ENCODE peak calls at places on chromosomes 7 and 10, in four cellular contexts. One of them, this sample, is unnamed.

GRCh38 chr10:98582363-98582762 is 135.6 kb upstream of the HPS1 start:
- DNase-seq in effector CD4-positive, alpha-beta T cell: no peak
- DNase-seq in H7: no peak
- DNase-seq in astrocyte of the hippocampus: no peak
- DNase-seq in this sample: no peak

GRCh38 chr10:73094249-73094850 is 2.3 kb downstream of the P4HA1 start:
- DNase-seq in effector CD4-positive, alpha-beta T cell: no peak
- DNase-seq in H7: no peak
- DNase-seq in astrocyte of the hippocampus: peak; percentile 32
- DNase-seq in this sample: no peak

GRCh38 chr7:5302577-5302976 is 19.8 kb downstream of the SLC29A4 start:
- DNase-seq in effector CD4-positive, alpha-beta T cell: no peak
- DNase-seq in H7: peak; percentile 63
- DNase-seq in astrocyte of the hippocampus: no peak
- DNase-seq in this sample: no peak

GRCh38 chr7:126535176-126535575 is 717.6 kb downstream of the GRM8 start:
- DNase-seq in effector CD4-positive, alpha-beta T cell: no peak
- DNase-seq in H7: no peak
- DNase-seq in astrocyte of the hippocampus: no peak
- DNase-seq in this sample: no peak

GRCh38 chr10:51301644-51302043 is 227.4 kb downstream of the PRKG1 start:
- DNase-seq in effector CD4-positive, alpha-beta T cell: no peak
- DNase-seq in H7: no peak
- DNase-seq in astrocyte of the hippocampus: no peak
- DNase-seq in this sample: no peak

GRCh38 chr10:69124558-69125121 is 662 bp downstream of the VPS26A start:
- DNase-seq in effector CD4-positive, alpha-beta T cell: peak; percentile 30
- DNase-seq in H7: peak; percentile 64
- DNase-seq in astrocyte of the hippocampus: peak; percentile 73
- DNase-seq in this sample: no peak

GRCh38 chr10:48605786-48606529 is 1.1 kb upstream of the ARHGAP22 start:
- DNase-seq in effector CD4-positive, alpha-beta T cell: no peak
- DNase-seq in H7: no peak
- DNase-seq in astrocyte of the hippocampus: no peak
- DNase-seq in this sample: no peak

GRCh38 chr7:67105382-67105781 is 108.7 kb downstream of the TYW1 start:
- DNase-seq in effector CD4-positive, alpha-beta T cell: no peak
- DNase-seq in H7: no peak
- DNase-seq in astrocyte of the hippocampus: peak; percentile 21
- DNase-seq in this sample: no peak

GRCh38 chr7:156751319-156751718 is 110.7 kb downstream of the RNF32 start:
- DNase-seq in effector CD4-positive, alpha-beta T cell: no peak
- DNase-seq in H7: no peak
- DNase-seq in astrocyte of the hippocampus: peak; percentile 84
- DNase-seq in this sample: no peak

GRCh38 chr7:150994141-150994837 is 3.5 kb downstream of the NOS3 start:
- DNase-seq in effector CD4-positive, alpha-beta T cell: no peak
- DNase-seq in H7: peak; percentile 58
- DNase-seq in astrocyte of the hippocampus: no peak
- DNase-seq in this sample: no peak

GRCh38 chr10:75098902-75099673 is 12.4 kb upstream of the SAMD8 start:
- DNase-seq in effector CD4-positive, alpha-beta T cell: no peak
- DNase-seq in H7: peak; percentile 53
- DNase-seq in astrocyte of the hippocampus: no peak
- DNase-seq in this sample: no peak

GRCh38 chr7:127949670-127950069 is 81.6 kb downstream of the LRRC4 start:
- DNase-seq in effector CD4-positive, alpha-beta T cell: no peak
- DNase-seq in H7: peak; percentile 19
- DNase-seq in astrocyte of the hippocampus: no peak
- DNase-seq in this sample: no peak

GRCh38 chr7:74002474-74003017 is 25.4 kb upstream of the ELN start:
- DNase-seq in effector CD4-positive, alpha-beta T cell: no peak
- DNase-seq in H7: no peak
- DNase-seq in astrocyte of the hippocampus: peak; percentile 93
- DNase-seq in this sample: no peak

GRCh38 chr7:99860281-99861127 is 16.3 kb downstream of the OR2AE1 start:
- DNase-seq in effector CD4-positive, alpha-beta T cell: no peak
- DNase-seq in H7: no peak
- DNase-seq in astrocyte of the hippocampus: peak; percentile 96
- DNase-seq in this sample: no peak

GRCh38 chr7:74093671-74094223 is 10.1 kb downstream of the LIMK1 start:
- DNase-seq in effector CD4-positive, alpha-beta T cell: no peak
- DNase-seq in H7: peak; percentile 79
- DNase-seq in astrocyte of the hippocampus: no peak
- DNase-seq in this sample: no peak

GRCh38 chr10:26367771-26368170 is 70.4 kb upstream of the APBB1IP start:
- DNase-seq in effector CD4-positive, alpha-beta T cell: no peak
- DNase-seq in H7: peak; percentile 28
- DNase-seq in astrocyte of the hippocampus: peak; percentile 77
- DNase-seq in this sample: no peak

GRCh38 chr7:99499356-99499712 is 747 bp downstream of the ZNF394 start:
- DNase-seq in effector CD4-positive, alpha-beta T cell: peak; percentile 9
- DNase-seq in H7: no peak
- DNase-seq in astrocyte of the hippocampus: no peak
- DNase-seq in this sample: no peak

GRCh38 chr7:155763721-155764431 is 48.4 kb downstream of the SHH start:
- DNase-seq in effector CD4-positive, alpha-beta T cell: peak; percentile 16
- DNase-seq in H7: peak; percentile 46
- DNase-seq in astrocyte of the hippocampus: no peak
- DNase-seq in this sample: no peak

GRCh38 chr10:17003151-17003550 is 126.5 kb downstream of the CUBN start:
- DNase-seq in effector CD4-positive, alpha-beta T cell: peak; percentile 67
- DNase-seq in H7: no peak
- DNase-seq in astrocyte of the hippocampus: peak; percentile 85
- DNase-seq in this sample: no peak

GRCh38 chr10:28314211-28314610 is 11.3 kb upstream of the MPP7 start:
- DNase-seq in effector CD4-positive, alpha-beta T cell: no peak
- DNase-seq in H7: no peak
- DNase-seq in astrocyte of the hippocampus: no peak
- DNase-seq in this sample: no peak

GRCh38 chr7:106448346-106448991 is 163.7 kb upstream of the NAMPT start:
- DNase-seq in effector CD4-positive, alpha-beta T cell: no peak
- DNase-seq in H7: no peak
- DNase-seq in astrocyte of the hippocampus: no peak
- DNase-seq in this sample: no peak

GRCh38 chr7:51774178-51774577 is 457.6 kb upstream of the COBL start:
- DNase-seq in effector CD4-positive, alpha-beta T cell: no peak
- DNase-seq in H7: peak; percentile 29
- DNase-seq in astrocyte of the hippocampus: no peak
- DNase-seq in this sample: no peak